ENCODE peak calls at places on chromosomes 1 and 21, in eight cellular contexts. One of them, this sample, is unnamed.

GRCh38 chr1:242147096-242147976 is 148.4 kb upstream of the MAP1LC3C start:
- DNase-seq in upper lobe of right lung: no peak
- DNase-seq in iPS-NIHi11: no peak
- DNase-seq in stimulated activated CD4-positive, alpha-beta T cell treated with anti-CD3 and anti-CD28 coated beads, TNF-alpha, amount 100 ng/mL, for 48 hours: no peak
- DNase-seq in lung: no peak
- DNase-seq in HL-60: peak
- DNase-seq in amniotic stem cell: no peak
- DNase-seq in SHP77 treated with DMSO at 0.1 percent for 48 hours: no peak
- DNase-seq in this sample: no peak

GRCh38 chr1:59999006-59999405 is 72.4 kb upstream of the CYP2J2 start:
- DNase-seq in upper lobe of right lung: no peak
- DNase-seq in iPS-NIHi11: no peak
- DNase-seq in stimulated activated CD4-positive, alpha-beta T cell treated with anti-CD3 and anti-CD28 coated beads, TNF-alpha, amount 100 ng/mL, for 48 hours: no peak
- DNase-seq in lung: no peak
- DNase-seq in HL-60: no peak
- DNase-seq in amniotic stem cell: no peak
- DNase-seq in SHP77 treated with DMSO at 0.1 percent for 48 hours: no peak
- DNase-seq in this sample: no peak

GRCh38 chr1:181143081-181143859 is 54.8 kb downstream of the IER5 start:
- DNase-seq in upper lobe of right lung: no peak
- DNase-seq in iPS-NIHi11: no peak
- DNase-seq in stimulated activated CD4-positive, alpha-beta T cell treated with anti-CD3 and anti-CD28 coated beads, TNF-alpha, amount 100 ng/mL, for 48 hours: no peak
- DNase-seq in lung: no peak
- DNase-seq in HL-60: no peak
- DNase-seq in amniotic stem cell: no peak
- DNase-seq in SHP77 treated with DMSO at 0.1 percent for 48 hours: no peak
- DNase-seq in this sample: no peak

GRCh38 chr21:42568834-42569731 is 55.4 kb downstream of the SLC37A1 start:
- DNase-seq in upper lobe of right lung: peak
- DNase-seq in iPS-NIHi11: no peak
- DNase-seq in stimulated activated CD4-positive, alpha-beta T cell treated with anti-CD3 and anti-CD28 coated beads, TNF-alpha, amount 100 ng/mL, for 48 hours: no peak
- DNase-seq in lung: no peak
- DNase-seq in HL-60: no peak
- DNase-seq in amniotic stem cell: no peak
- DNase-seq in SHP77 treated with DMSO at 0.1 percent for 48 hours: no peak
- DNase-seq in this sample: no peak

GRCh38 chr1:235650341-235651169 is 971 bp upstream of the GNG4 start:
- DNase-seq in upper lobe of right lung: no peak
- DNase-seq in iPS-NIHi11: peak
- DNase-seq in stimulated activated CD4-positive, alpha-beta T cell treated with anti-CD3 and anti-CD28 coated beads, TNF-alpha, amount 100 ng/mL, for 48 hours: no peak
- DNase-seq in lung: no peak
- DNase-seq in HL-60: no peak
- DNase-seq in amniotic stem cell: no peak
- DNase-seq in SHP77 treated with DMSO at 0.1 percent for 48 hours: peak
- DNase-seq in this sample: peak

GRCh38 chr1:53804791-53805505 is 33.1 kb downstream of the NDC1 start:
- DNase-seq in upper lobe of right lung: no peak
- DNase-seq in iPS-NIHi11: no peak
- DNase-seq in stimulated activated CD4-positive, alpha-beta T cell treated with anti-CD3 and anti-CD28 coated beads, TNF-alpha, amount 100 ng/mL, for 48 hours: no peak
- DNase-seq in lung: no peak
- DNase-seq in HL-60: no peak
- DNase-seq in amniotic stem cell: no peak
- DNase-seq in SHP77 treated with DMSO at 0.1 percent for 48 hours: no peak
- DNase-seq in this sample: no peak

GRCh38 chr1:236990052-236990445 is 14.2 kb downstream of the MT1HL1 start:
- DNase-seq in upper lobe of right lung: no peak
- DNase-seq in iPS-NIHi11: no peak
- DNase-seq in stimulated activated CD4-positive, alpha-beta T cell treated with anti-CD3 and anti-CD28 coated beads, TNF-alpha, amount 100 ng/mL, for 48 hours: no peak
- DNase-seq in lung: no peak
- DNase-seq in HL-60: no peak
- DNase-seq in amniotic stem cell: no peak
- DNase-seq in SHP77 treated with DMSO at 0.1 percent for 48 hours: no peak
- DNase-seq in this sample: no peak

GRCh38 chr1:113802367-113803007 is 9.8 kb downstream of the RSBN1 start:
- DNase-seq in upper lobe of right lung: no peak
- DNase-seq in iPS-NIHi11: no peak
- DNase-seq in stimulated activated CD4-positive, alpha-beta T cell treated with anti-CD3 and anti-CD28 coated beads, TNF-alpha, amount 100 ng/mL, for 48 hours: no peak
- DNase-seq in lung: no peak
- DNase-seq in HL-60: no peak
- DNase-seq in amniotic stem cell: no peak
- DNase-seq in SHP77 treated with DMSO at 0.1 percent for 48 hours: no peak
- DNase-seq in this sample: no peak

GRCh38 chr1:202961220-202961880 is 3.2 kb upstream of the ADIPOR1 start:
- DNase-seq in upper lobe of right lung: no peak
- DNase-seq in iPS-NIHi11: no peak
- DNase-seq in stimulated activated CD4-positive, alpha-beta T cell treated with anti-CD3 and anti-CD28 coated beads, TNF-alpha, amount 100 ng/mL, for 48 hours: no peak
- DNase-seq in lung: no peak
- DNase-seq in HL-60: no peak
- DNase-seq in amniotic stem cell: no peak
- DNase-seq in SHP77 treated with DMSO at 0.1 percent for 48 hours: no peak
- DNase-seq in this sample: peak

GRCh38 chr1:200739499-200740290 is 1.0 kb downstream of the CAMSAP2 start:
- DNase-seq in upper lobe of right lung: peak
- DNase-seq in iPS-NIHi11: peak
- DNase-seq in stimulated activated CD4-positive, alpha-beta T cell treated with anti-CD3 and anti-CD28 coated beads, TNF-alpha, amount 100 ng/mL, for 48 hours: no peak
- DNase-seq in lung: peak
- DNase-seq in HL-60: no peak
- DNase-seq in amniotic stem cell: no peak
- DNase-seq in SHP77 treated with DMSO at 0.1 percent for 48 hours: no peak
- DNase-seq in this sample: no peak

GRCh38 chr1:5447479-5448070 is 544.6 kb downstream of the NPHP4 start:
- DNase-seq in upper lobe of right lung: peak
- DNase-seq in iPS-NIHi11: no peak
- DNase-seq in stimulated activated CD4-positive, alpha-beta T cell treated with anti-CD3 and anti-CD28 coated beads, TNF-alpha, amount 100 ng/mL, for 48 hours: no peak
- DNase-seq in lung: no peak
- DNase-seq in HL-60: no peak
- DNase-seq in amniotic stem cell: no peak
- DNase-seq in SHP77 treated with DMSO at 0.1 percent for 48 hours: peak
- DNase-seq in this sample: peak

GRCh38 chr1:225880636-225881035 is 1.5 kb downstream of the TMEM63A start:
- DNase-seq in upper lobe of right lung: no peak
- DNase-seq in iPS-NIHi11: no peak
- DNase-seq in stimulated activated CD4-positive, alpha-beta T cell treated with anti-CD3 and anti-CD28 coated beads, TNF-alpha, amount 100 ng/mL, for 48 hours: no peak
- DNase-seq in lung: no peak
- DNase-seq in HL-60: no peak
- DNase-seq in amniotic stem cell: no peak
- DNase-seq in SHP77 treated with DMSO at 0.1 percent for 48 hours: no peak
- DNase-seq in this sample: no peak

GRCh38 chr1:237031480-237031879 is 10.5 kb upstream of the RYR2 start:
- DNase-seq in upper lobe of right lung: no peak
- DNase-seq in iPS-NIHi11: no peak
- DNase-seq in stimulated activated CD4-positive, alpha-beta T cell treated with anti-CD3 and anti-CD28 coated beads, TNF-alpha, amount 100 ng/mL, for 48 hours: no peak
- DNase-seq in lung: no peak
- DNase-seq in HL-60: no peak
- DNase-seq in amniotic stem cell: no peak
- DNase-seq in SHP77 treated with DMSO at 0.1 percent for 48 hours: no peak
- DNase-seq in this sample: no peak

GRCh38 chr21:38126677-38127271 is 130.0 kb upstream of the KCNJ15 start:
- DNase-seq in upper lobe of right lung: peak
- DNase-seq in iPS-NIHi11: peak
- DNase-seq in stimulated activated CD4-positive, alpha-beta T cell treated with anti-CD3 and anti-CD28 coated beads, TNF-alpha, amount 100 ng/mL, for 48 hours: peak
- DNase-seq in lung: peak
- DNase-seq in HL-60: peak
- DNase-seq in amniotic stem cell: peak
- DNase-seq in SHP77 treated with DMSO at 0.1 percent for 48 hours: peak
- DNase-seq in this sample: peak

GRCh38 chr21:31157756-31158155 is 119.5 kb upstream of the KRTAP19-8 start:
- DNase-seq in upper lobe of right lung: no peak
- DNase-seq in iPS-NIHi11: peak
- DNase-seq in stimulated activated CD4-positive, alpha-beta T cell treated with anti-CD3 and anti-CD28 coated beads, TNF-alpha, amount 100 ng/mL, for 48 hours: no peak
- DNase-seq in lung: no peak
- DNase-seq in HL-60: no peak
- DNase-seq in amniotic stem cell: no peak
- DNase-seq in SHP77 treated with DMSO at 0.1 percent for 48 hours: no peak
- DNase-seq in this sample: no peak

This sample was measured in left kidney.